ENCODE peak calls at places on chromosomes 16 and 17, in nine cellular contexts. One of them, this sample, is unnamed.

GRCh38 chr16:2019500-2019899 is at the start of gene NPW:
- DNase-seq in BE2C: peak; percentile 28
- DNase-seq in adrenal gland: no peak
- DNase-seq in HFFc6: no peak
- DNase-seq in H9: no peak
- DNase-seq in cardiac fibroblast: no peak
- DNase-seq in body of pancreas: no peak
- DNase-seq in fibroblast of mammary gland: no peak
- DNase-seq in SK-N-SH: peak; percentile 68
- DNase-seq in this sample: peak; percentile 30

GRCh38 chr16:80993293-80993691 is 13.4 kb downstream of the CMC2 start:
- DNase-seq in H9: no peak
- DNase-seq in fibroblast of mammary gland: peak; percentile 76
- DNase-seq in HFFc6: peak; percentile 81
- DNase-seq in adrenal gland: peak; percentile 73
- DNase-seq in BE2C: no peak
- DNase-seq in SK-N-SH: no peak
- DNase-seq in body of pancreas: no peak
- DNase-seq in cardiac fibroblast: peak; percentile 92
- DNase-seq in this sample: peak; percentile 78

GRCh38 chr16:58026139-58026704 is 668 bp downstream of the MMP15 start:
- DNase-seq in H9: no peak
- DNase-seq in SK-N-SH: peak; percentile 81
- DNase-seq in BE2C: peak; percentile 44
- DNase-seq in fibroblast of mammary gland: peak; percentile 28
- DNase-seq in HFFc6: no peak
- DNase-seq in adrenal gland: peak; percentile 68
- DNase-seq in cardiac fibroblast: peak; percentile 57
- DNase-seq in body of pancreas: peak; percentile 71
- DNase-seq in this sample: peak; percentile 82

GRCh38 chr16:28264656-28265055 is 27.7 kb upstream of the SBK1 start:
- DNase-seq in SK-N-SH: no peak
- DNase-seq in BE2C: no peak
- DNase-seq in fibroblast of mammary gland: peak; percentile 67
- DNase-seq in HFFc6: no peak
- DNase-seq in adrenal gland: no peak
- DNase-seq in H9: peak; percentile 36
- DNase-seq in body of pancreas: peak; percentile 60
- DNase-seq in cardiac fibroblast: peak; percentile 74
- DNase-seq in this sample: peak; percentile 53

GRCh38 chr16:49932943-49933342 is 77.0 kb upstream of the ZNF423 start:
- DNase-seq in adrenal gland: no peak
- DNase-seq in SK-N-SH: no peak
- DNase-seq in BE2C: no peak
- DNase-seq in cardiac fibroblast: peak; percentile 33
- DNase-seq in fibroblast of mammary gland: peak; percentile 30
- DNase-seq in HFFc6: peak; percentile 33
- DNase-seq in H9: no peak
- DNase-seq in body of pancreas: no peak
- DNase-seq in this sample: peak; percentile 65

GRCh38 chr16:2056681-2057407 is 9.1 kb downstream of the TSC2 start:
- DNase-seq in cardiac fibroblast: no peak
- DNase-seq in adrenal gland: no peak
- DNase-seq in HFFc6: no peak
- DNase-seq in fibroblast of mammary gland: no peak
- DNase-seq in BE2C: no peak
- DNase-seq in SK-N-SH: no peak
- DNase-seq in body of pancreas: no peak
- DNase-seq in H9: no peak
- DNase-seq in this sample: no peak

GRCh38 chr17:72603346-72604242 is 482.8 kb downstream of the SOX9 start:
- DNase-seq in BE2C: no peak
- DNase-seq in HFFc6: peak; percentile 32
- DNase-seq in adrenal gland: no peak
- DNase-seq in body of pancreas: no peak
- DNase-seq in cardiac fibroblast: peak; percentile 44
- DNase-seq in fibroblast of mammary gland: peak; percentile 87
- DNase-seq in H9: no peak
- DNase-seq in SK-N-SH: no peak
- DNase-seq in this sample: no peak

GRCh38 chr16:82071421-82071820 is 36.4 kb downstream of the HSD17B2 start:
- DNase-seq in body of pancreas: no peak
- DNase-seq in adrenal gland: no peak
- DNase-seq in BE2C: no peak
- DNase-seq in fibroblast of mammary gland: no peak
- DNase-seq in H9: no peak
- DNase-seq in HFFc6: no peak
- DNase-seq in SK-N-SH: no peak
- DNase-seq in cardiac fibroblast: no peak
- DNase-seq in this sample: no peak

GRCh38 chr16:50853329-50853728 is 111.4 kb downstream of the CYLD start:
- DNase-seq in adrenal gland: no peak
- DNase-seq in body of pancreas: no peak
- DNase-seq in cardiac fibroblast: no peak
- DNase-seq in HFFc6: no peak
- DNase-seq in SK-N-SH: no peak
- DNase-seq in H9: no peak
- DNase-seq in fibroblast of mammary gland: no peak
- DNase-seq in BE2C: no peak
- DNase-seq in this sample: no peak

GRCh38 chr17:43791589-43791988 is 11.4 kb downstream of the CFAP97D1 start:
- DNase-seq in cardiac fibroblast: peak; percentile 59
- DNase-seq in H9: peak; percentile 52
- DNase-seq in fibroblast of mammary gland: peak; percentile 63
- DNase-seq in BE2C: no peak
- DNase-seq in SK-N-SH: peak; percentile 55
- DNase-seq in adrenal gland: no peak
- DNase-seq in HFFc6: peak; percentile 45
- DNase-seq in body of pancreas: peak; percentile 47
- DNase-seq in this sample: peak; percentile 37

GRCh38 chr16:54342001-54342776 is 55.6 kb upstream of the IRX3 start:
- DNase-seq in adrenal gland: no peak
- DNase-seq in HFFc6: no peak
- DNase-seq in body of pancreas: no peak
- DNase-seq in BE2C: no peak
- DNase-seq in fibroblast of mammary gland: peak; percentile 17
- DNase-seq in SK-N-SH: no peak
- DNase-seq in H9: no peak
- DNase-seq in cardiac fibroblast: peak; percentile 35
- DNase-seq in this sample: peak; percentile 14

GRCh38 chr16:87375426-87376135 is 8.0 kb downstream of the FBXO31 start:
- DNase-seq in body of pancreas: no peak
- DNase-seq in fibroblast of mammary gland: peak; percentile 41
- DNase-seq in cardiac fibroblast: peak; percentile 47
- DNase-seq in HFFc6: peak; percentile 42
- DNase-seq in SK-N-SH: no peak
- DNase-seq in BE2C: no peak
- DNase-seq in H9: no peak
- DNase-seq in adrenal gland: no peak
- DNase-seq in this sample: peak; percentile 64

GRCh38 chr17:40068584-40068916 is 5.8 kb downstream of the THRA start:
- DNase-seq in adrenal gland: no peak
- DNase-seq in SK-N-SH: no peak
- DNase-seq in BE2C: no peak
- DNase-seq in cardiac fibroblast: no peak
- DNase-seq in body of pancreas: no peak
- DNase-seq in HFFc6: no peak
- DNase-seq in fibroblast of mammary gland: no peak
- DNase-seq in H9: no peak
- DNase-seq in this sample: no peak

GRCh38 chr16:87593710-87594258 is 8.5 kb upstream of the JPH3 start:
- DNase-seq in H9: no peak
- DNase-seq in body of pancreas: no peak
- DNase-seq in fibroblast of mammary gland: no peak
- DNase-seq in adrenal gland: no peak
- DNase-seq in BE2C: no peak
- DNase-seq in SK-N-SH: no peak
- DNase-seq in HFFc6: no peak
- DNase-seq in cardiac fibroblast: no peak
- DNase-seq in this sample: no peak

GRCh38 chr16:85625053-85625452 is 11.9 kb downstream of the GSE1 start:
- DNase-seq in SK-N-SH: peak; percentile 80
- DNase-seq in fibroblast of mammary gland: no peak
- DNase-seq in BE2C: peak; percentile 78
- DNase-seq in HFFc6: no peak
- DNase-seq in body of pancreas: no peak
- DNase-seq in H9: no peak
- DNase-seq in adrenal gland: no peak
- DNase-seq in cardiac fibroblast: no peak
- DNase-seq in this sample: no peak

DNA sequence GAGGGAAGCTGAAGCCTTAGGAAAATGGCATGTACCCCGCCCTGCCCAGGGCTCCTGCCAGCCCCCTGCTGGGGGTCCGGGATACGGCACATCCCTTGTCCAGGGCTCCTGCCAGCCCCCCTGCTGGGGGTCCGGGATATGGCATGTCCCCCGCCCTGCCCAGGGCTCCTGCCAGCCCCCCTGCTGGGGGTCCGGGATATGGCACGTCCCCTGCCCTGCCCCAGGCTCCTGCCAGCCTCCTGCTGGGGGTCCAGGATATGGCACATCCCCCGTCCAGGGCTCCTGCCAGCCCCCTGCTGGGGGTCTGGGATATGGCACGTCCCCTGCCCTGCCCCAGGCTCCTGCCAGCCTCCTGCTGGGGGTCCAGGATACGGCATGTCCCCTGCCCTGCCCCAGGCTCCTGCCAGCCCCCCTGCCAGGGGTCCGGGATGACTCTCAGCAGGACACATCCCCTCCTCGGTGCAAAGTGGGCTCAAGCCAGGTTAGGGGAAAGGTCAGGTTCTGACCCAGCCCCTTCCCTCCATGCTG is 43.2 kb downstream of the RPH3AL start:
- DNase-seq in cardiac fibroblast: no peak
- DNase-seq in body of pancreas: peak; percentile 5
- DNase-seq in H9: peak; percentile 83
- DNase-seq in BE2C: peak; percentile 40
- DNase-seq in fibroblast of mammary gland: no peak
- DNase-seq in HFFc6: no peak
- DNase-seq in SK-N-SH: peak; percentile 86
- DNase-seq in adrenal gland: no peak
- DNase-seq in this sample: no peak
- TF ChIP-seq CTCF in cardiac fibroblast: peak; percentile 46
- TF ChIP-seq CTCF in body of pancreas: no peak
- TF ChIP-seq CTCF in H9: peak; percentile 90
- TF ChIP-seq CTCF in BE2C: peak; percentile 58
- TF ChIP-seq CTCF in fibroblast of mammary gland: no peak
- TF ChIP-seq CTCF in HFFc6: peak; percentile 80
- TF ChIP-seq CTCF in SK-N-SH: no peak
- TF ChIP-seq CTCF in adrenal gland: no peak
- TF ChIP-seq CTCF in this sample: peak; percentile 34

GRCh38 chr16:65991149-65991701 is 375.3 kb upstream of the CDH5 start:
- DNase-seq in fibroblast of mammary gland: no peak
- DNase-seq in cardiac fibroblast: no peak
- DNase-seq in SK-N-SH: no peak
- DNase-seq in HFFc6: no peak
- DNase-seq in adrenal gland: no peak
- DNase-seq in H9: peak; percentile 62
- DNase-seq in BE2C: no peak
- DNase-seq in body of pancreas: no peak
- DNase-seq in this sample: no peak
- TF ChIP-seq CTCF in fibroblast of mammary gland: no peak
- TF ChIP-seq CTCF in cardiac fibroblast: no peak
- TF ChIP-seq CTCF in SK-N-SH: no peak
- TF ChIP-seq CTCF in HFFc6: no peak
- TF ChIP-seq CTCF in adrenal gland: no peak
- TF ChIP-seq CTCF in H9: peak; percentile 45
- TF ChIP-seq CTCF in BE2C: peak; percentile 23
- TF ChIP-seq CTCF in body of pancreas: no peak
- TF ChIP-seq CTCF in this sample: no peak

GRCh38 chr17:4945944-4946280 is 2.4 kb downstream of the PFN1 start:
- DNase-seq in body of pancreas: no peak
- DNase-seq in BE2C: no peak
- DNase-seq in fibroblast of mammary gland: no peak
- DNase-seq in HFFc6: no peak
- DNase-seq in H9: no peak
- DNase-seq in adrenal gland: no peak
- DNase-seq in cardiac fibroblast: no peak
- DNase-seq in SK-N-SH: no peak
- DNase-seq in this sample: peak; percentile 52

GRCh38 chr17:4944554-4945175 is 3.7 kb downstream of the PFN1 start:
- DNase-seq in body of pancreas: no peak
- DNase-seq in H9: peak; percentile 44
- DNase-seq in BE2C: no peak
- DNase-seq in HFFc6: no peak
- DNase-seq in adrenal gland: no peak
- DNase-seq in fibroblast of mammary gland: no peak
- DNase-seq in cardiac fibroblast: no peak
- DNase-seq in SK-N-SH: no peak
- DNase-seq in this sample: no peak

GRCh38 chr17:4946312-4946976 is 1.9 kb downstream of the PFN1 start:
- DNase-seq in BE2C: no peak
- DNase-seq in SK-N-SH: no peak
- DNase-seq in H9: no peak
- DNase-seq in adrenal gland: no peak
- DNase-seq in cardiac fibroblast: no peak
- DNase-seq in body of pancreas: no peak
- DNase-seq in HFFc6: no peak
- DNase-seq in fibroblast of mammary gland: no peak
- DNase-seq in this sample: no peak

GRCh38 chr17:4944163-4944553 is 4.1 kb downstream of the RNF167 start:
- DNase-seq in H9: peak; percentile 42
- DNase-seq in HFFc6: no peak
- DNase-seq in SK-N-SH: no peak
- DNase-seq in body of pancreas: no peak
- DNase-seq in cardiac fibroblast: no peak
- DNase-seq in fibroblast of mammary gland: no peak
- DNase-seq in BE2C: no peak
- DNase-seq in adrenal gland: no peak
- DNase-seq in this sample: no peak

GRCh38 chr17:4945176-4945943 is 3.0 kb downstream of the PFN1 start:
- DNase-seq in cardiac fibroblast: peak; percentile 88
- DNase-seq in body of pancreas: peak; percentile 70
- DNase-seq in fibroblast of mammary gland: peak; percentile 94
- DNase-seq in HFFc6: peak; percentile 89
- DNase-seq in adrenal gland: peak; percentile 92
- DNase-seq in SK-N-SH: no peak
- DNase-seq in BE2C: peak; percentile 69
- DNase-seq in H9: peak; percentile 80
- DNase-seq in this sample: peak; percentile 93
- TF ChIP-seq CTCF in cardiac fibroblast: no peak
- TF ChIP-seq CTCF in body of pancreas: no peak
- TF ChIP-seq CTCF in fibroblast of mammary gland: no peak
- TF ChIP-seq CTCF in HFFc6: no peak
- TF ChIP-seq CTCF in adrenal gland: no peak
- TF ChIP-seq CTCF in SK-N-SH: no peak
- TF ChIP-seq CTCF in BE2C: no peak
- TF ChIP-seq CTCF in H9: no peak
- TF ChIP-seq CTCF in this sample: no peak

DNA sequence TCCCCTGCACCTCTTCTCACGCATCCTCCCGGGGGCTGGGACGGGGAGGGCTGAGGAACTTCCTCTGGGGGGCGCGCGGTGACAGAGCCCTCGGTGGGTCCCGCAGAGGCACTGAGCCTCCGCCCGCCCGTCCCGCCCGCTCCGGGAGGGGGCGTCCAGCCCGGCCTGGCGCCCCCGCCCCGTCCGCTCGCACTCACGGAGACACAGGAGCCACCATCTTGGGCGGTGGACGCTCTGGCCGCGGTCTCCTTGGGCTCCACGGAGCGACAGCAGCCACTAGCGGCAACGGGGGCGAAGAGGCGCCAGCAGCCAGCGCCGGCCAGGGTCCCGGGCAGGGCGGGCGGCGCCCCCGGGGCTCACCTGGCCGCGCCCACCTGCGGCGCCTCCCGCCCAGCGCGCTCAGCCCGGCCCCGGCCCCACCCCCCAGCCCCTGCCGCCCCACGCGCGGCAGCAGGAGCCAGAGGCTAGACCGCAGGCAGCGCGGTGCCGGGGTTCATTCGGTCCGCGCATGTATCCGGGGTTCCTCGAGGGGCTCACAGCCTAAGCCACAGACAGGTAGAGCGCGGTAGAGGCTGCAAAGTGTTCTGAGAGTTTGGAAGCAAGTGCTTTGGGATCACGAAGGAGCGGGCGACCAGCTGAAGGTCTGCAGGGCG is at the start of gene C17orf113:
- DNase-seq in cardiac fibroblast: peak; percentile 29
- DNase-seq in fibroblast of mammary gland: peak; percentile 6
- DNase-seq in HFFc6: no peak
- DNase-seq in adrenal gland: peak; percentile 71
- DNase-seq in SK-N-SH: peak; percentile 94
- DNase-seq in body of pancreas: peak; percentile 81
- DNase-seq in H9: peak; percentile 78
- DNase-seq in BE2C: peak; percentile 79
- DNase-seq in this sample: peak; percentile 71
- TF ChIP-seq CTCF in cardiac fibroblast: no peak
- TF ChIP-seq CTCF in fibroblast of mammary gland: peak; percentile 14
- TF ChIP-seq CTCF in HFFc6: peak; percentile 59
- TF ChIP-seq CTCF in adrenal gland: no peak
- TF ChIP-seq CTCF in SK-N-SH: peak; percentile 27
- TF ChIP-seq CTCF in body of pancreas: peak; percentile 38
- TF ChIP-seq CTCF in H9: peak; percentile 62
- TF ChIP-seq CTCF in BE2C: peak; percentile 11
- TF ChIP-seq CTCF in this sample: peak; percentile 12